ENCODE peak calls at places on chromosomes 12 and 14, in six cellular contexts. One of them, this sample, is unnamed.
A peak's percentile ranks its signal among the peaks of the same experiment; 100 is the strongest.

GRCh38 chr12:59113831-59114273 is 193.5 kb upstream of the LRIG3 start:
- DNase-seq in GM23338: peak; percentile 96
- DNase-seq in IMR-90: peak; percentile 81
- DNase-seq in adrenal gland: peak; percentile 78
- DNase-seq in B cell: peak; percentile 8
- DNase-seq in omental fat pad: peak; percentile 56
- DNase-seq in this sample: peak; percentile 88

GRCh38 chr12:90940872-90941499 is 14.0 kb downstream of the CCER1 start:
- DNase-seq in B cell: peak; percentile 13
- DNase-seq in IMR-90: peak; percentile 76
- DNase-seq in GM23338: peak; percentile 65
- DNase-seq in adrenal gland: no peak
- DNase-seq in omental fat pad: no peak
- DNase-seq in this sample: no peak

GRCh38 chr12:83136421-83136820 is 449.7 kb downstream of the TMTC2 start:
- DNase-seq in B cell: no peak
- DNase-seq in GM23338: no peak
- DNase-seq in omental fat pad: no peak
- DNase-seq in adrenal gland: no peak
- DNase-seq in IMR-90: no peak
- DNase-seq in this sample: no peak

GRCh38 chr12:58529114-58529665 is 391.1 kb downstream of the LRIG3 start:
- DNase-seq in omental fat pad: no peak
- DNase-seq in adrenal gland: peak; percentile 47
- DNase-seq in IMR-90: peak; percentile 86
- DNase-seq in B cell: no peak
- DNase-seq in GM23338: no peak
- DNase-seq in this sample: no peak

GRCh38 chr14:89720741-89721315 is 233.7 kb downstream of the EFCAB11 start:
- DNase-seq in IMR-90: no peak
- DNase-seq in omental fat pad: no peak
- DNase-seq in adrenal gland: peak; percentile 46
- DNase-seq in GM23338: peak; percentile 40
- DNase-seq in B cell: peak; percentile 84
- DNase-seq in this sample: no peak

GRCh38 chr12:117273091-117273490 is 82.8 kb upstream of the FBXO21 start:
- DNase-seq in GM23338: no peak
- DNase-seq in adrenal gland: no peak
- DNase-seq in B cell: no peak
- DNase-seq in IMR-90: no peak
- DNase-seq in omental fat pad: no peak
- DNase-seq in this sample: no peak

GRCh38 chr12:11707535-11707934 is 58.1 kb downstream of the ETV6 start:
- DNase-seq in adrenal gland: peak; percentile 84
- DNase-seq in omental fat pad: no peak
- DNase-seq in IMR-90: no peak
- DNase-seq in B cell: no peak
- DNase-seq in GM23338: no peak
- DNase-seq in this sample: no peak

GRCh38 chr14:34833545-34834523 is 41.3 kb downstream of the BAZ1A start:
- DNase-seq in B cell: no peak
- DNase-seq in adrenal gland: no peak
- DNase-seq in IMR-90: no peak
- DNase-seq in GM23338: no peak
- DNase-seq in omental fat pad: no peak
- DNase-seq in this sample: no peak

GRCh38 chr14:91021115-91021514 is 39.3 kb downstream of the RPS6KA5 start:
- DNase-seq in B cell: no peak
- DNase-seq in IMR-90: no peak
- DNase-seq in adrenal gland: no peak
- DNase-seq in GM23338: no peak
- DNase-seq in omental fat pad: no peak
- DNase-seq in this sample: no peak

GRCh38 chr12:42187799-42188198 is 43.1 kb upstream of the GXYLT1 start:
- DNase-seq in omental fat pad: no peak
- DNase-seq in adrenal gland: no peak
- DNase-seq in GM23338: no peak
- DNase-seq in B cell: no peak
- DNase-seq in IMR-90: no peak
- DNase-seq in this sample: no peak

GRCh38 chr12:4272976-4273650 is 449 bp upstream of the CCND2 start:
- DNase-seq in omental fat pad: no peak
- DNase-seq in B cell: no peak
- DNase-seq in GM23338: peak; percentile 34
- DNase-seq in adrenal gland: peak; percentile 64
- DNase-seq in IMR-90: no peak
- DNase-seq in this sample: no peak

GRCh38 chr12:107461222-107461980 is 224.2 kb upstream of the PWP1 start:
- DNase-seq in IMR-90: peak; percentile 91
- DNase-seq in omental fat pad: no peak
- DNase-seq in GM23338: no peak
- DNase-seq in B cell: no peak
- DNase-seq in adrenal gland: peak; percentile 71
- DNase-seq in this sample: no peak

GRCh38 chr14:73168274-73168673 is 32.0 kb downstream of the PSEN1 start:
- DNase-seq in omental fat pad: no peak
- DNase-seq in B cell: no peak
- DNase-seq in adrenal gland: no peak
- DNase-seq in GM23338: no peak
- DNase-seq in IMR-90: no peak
- DNase-seq in this sample: no peak

GRCh38 chr12:47775100-47775911 is 2.3 kb downstream of the SLC48A1 start:
- DNase-seq in B cell: no peak
- DNase-seq in IMR-90: no peak
- DNase-seq in GM23338: no peak
- DNase-seq in omental fat pad: no peak
- DNase-seq in adrenal gland: peak; percentile 63
- DNase-seq in this sample: no peak

GRCh38 chr12:51866762-51867161 is 18.2 kb upstream of the FIGNL2 start:
- DNase-seq in omental fat pad: no peak
- DNase-seq in adrenal gland: no peak
- DNase-seq in IMR-90: no peak
- DNase-seq in B cell: no peak
- DNase-seq in GM23338: no peak
- DNase-seq in this sample: no peak

GRCh38 chr12:54390668-54391551 is 6.4 kb upstream of the ZNF385A start:
- DNase-seq in IMR-90: no peak
- DNase-seq in GM23338: peak; percentile 95
- DNase-seq in B cell: peak; percentile 87
- DNase-seq in omental fat pad: no peak
- DNase-seq in adrenal gland: peak; percentile 42
- DNase-seq in this sample: no peak
- TF ChIP-seq CTCF in IMR-90: no peak
- TF ChIP-seq CTCF in GM23338: peak; percentile 50
- TF ChIP-seq CTCF in B cell: no peak
- TF ChIP-seq CTCF in omental fat pad: no peak
- TF ChIP-seq CTCF in adrenal gland: no peak
- TF ChIP-seq CTCF in this sample: peak; percentile 32

GRCh38 chr12:12757121-12757520 is 28.3 kb upstream of the APOLD1 start:
- DNase-seq in GM23338: no peak
- DNase-seq in adrenal gland: no peak
- DNase-seq in omental fat pad: no peak
- DNase-seq in IMR-90: no peak
- DNase-seq in B cell: no peak
- DNase-seq in this sample: no peak
- TF ChIP-seq CTCF in GM23338: no peak
- TF ChIP-seq CTCF in adrenal gland: no peak
- TF ChIP-seq CTCF in omental fat pad: no peak
- TF ChIP-seq CTCF in IMR-90: no peak
- TF ChIP-seq CTCF in B cell: no peak
- TF ChIP-seq CTCF in this sample: no peak

DNA sequence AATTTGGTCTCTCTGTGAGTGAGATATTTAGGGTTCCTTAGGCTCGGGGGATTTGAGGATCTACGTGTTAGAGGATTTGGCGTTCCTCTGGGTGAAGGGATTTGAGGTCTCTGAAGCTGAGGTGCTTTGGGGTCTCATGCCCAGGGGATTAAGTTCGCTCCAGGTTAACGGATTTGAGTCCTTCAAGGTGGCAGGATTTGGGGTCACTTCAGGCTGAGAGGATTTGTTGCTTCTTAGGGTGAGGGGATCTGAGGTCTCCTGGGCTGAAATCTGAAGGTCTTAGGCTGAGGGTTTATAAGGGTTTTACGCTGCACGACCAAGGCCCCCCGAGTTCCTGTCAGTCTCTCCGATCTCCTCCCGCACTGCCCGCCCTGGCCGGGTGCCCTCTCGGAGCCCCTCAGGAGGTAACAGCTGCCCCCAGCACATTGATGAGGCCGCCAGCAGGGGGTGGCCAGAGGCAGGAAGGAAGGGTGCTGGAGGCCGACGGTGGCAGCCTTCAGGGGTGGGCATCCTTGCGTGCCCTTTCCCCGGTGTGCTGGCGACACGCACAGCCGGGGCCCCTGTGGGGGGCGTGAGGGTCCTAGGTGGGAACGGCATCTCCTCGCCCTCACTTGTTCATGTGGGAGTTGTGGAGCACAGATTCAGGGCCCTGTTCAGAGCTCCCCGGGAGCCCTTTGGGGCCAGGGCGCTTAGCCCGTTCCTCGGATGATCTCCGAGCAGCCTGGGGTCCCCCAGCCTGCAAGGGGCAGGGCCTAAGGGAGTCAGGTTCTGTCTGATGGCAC is 14.3 kb downstream of the CEP170B start:
- DNase-seq in GM23338: no peak
- DNase-seq in IMR-90: no peak
- DNase-seq in adrenal gland: no peak
- DNase-seq in B cell: no peak
- DNase-seq in omental fat pad: no peak
- DNase-seq in this sample: peak; percentile 39
- TF ChIP-seq CTCF in GM23338: no peak
- TF ChIP-seq CTCF in IMR-90: no peak
- TF ChIP-seq CTCF in adrenal gland: no peak
- TF ChIP-seq CTCF in B cell: no peak
- TF ChIP-seq CTCF in omental fat pad: no peak
- TF ChIP-seq CTCF in this sample: no peak

GRCh38 chr12:92411687-92412086 is 266.0 kb upstream of the BTG1 start:
- DNase-seq in B cell: no peak
- DNase-seq in GM23338: no peak
- DNase-seq in IMR-90: no peak
- DNase-seq in adrenal gland: no peak
- DNase-seq in omental fat pad: no peak
- DNase-seq in this sample: no peak

GRCh38 chr12:92403210-92404175 is 257.8 kb upstream of the BTG1 start:
- DNase-seq in GM23338: no peak
- DNase-seq in B cell: peak; percentile 74
- DNase-seq in omental fat pad: no peak
- DNase-seq in IMR-90: no peak
- DNase-seq in adrenal gland: no peak
- DNase-seq in this sample: no peak

GRCh38 chr12:92404259-92404894 is 258.7 kb upstream of the BTG1 start:
- DNase-seq in adrenal gland: no peak
- DNase-seq in omental fat pad: no peak
- DNase-seq in B cell: no peak
- DNase-seq in IMR-90: no peak
- DNase-seq in GM23338: no peak
- DNase-seq in this sample: no peak

GRCh38 chr12:92404921-92405320 is 259.3 kb upstream of the BTG1 start:
- DNase-seq in adrenal gland: no peak
- DNase-seq in omental fat pad: no peak
- DNase-seq in GM23338: no peak
- DNase-seq in IMR-90: no peak
- DNase-seq in B cell: no peak
- DNase-seq in this sample: no peak

GRCh38 chr12:92408072-92408900 is 262.6 kb upstream of the BTG1 start:
- DNase-seq in B cell: peak; percentile 71
- DNase-seq in adrenal gland: peak; percentile 39
- DNase-seq in GM23338: peak; percentile 77
- DNase-seq in IMR-90: no peak
- DNase-seq in omental fat pad: no peak
- DNase-seq in this sample: peak; percentile 23
- TF ChIP-seq CTCF in B cell: peak; percentile 57
- TF ChIP-seq CTCF in adrenal gland: no peak
- TF ChIP-seq CTCF in GM23338: peak; percentile 83
- TF ChIP-seq CTCF in IMR-90: peak; percentile 31
- TF ChIP-seq CTCF in omental fat pad: no peak
- TF ChIP-seq CTCF in this sample: peak; percentile 68

This sample was measured in H1.